ENCODE peak calls at places on chromosome 13, in ten cellular contexts. A is B cell, E is tibial nerve, I is A549, L is heart left ventricle, H is MCF 10A, M is WTC11, O is adrenal gland, P is HFFc6, W is GM12865. R is an unnamed sample.

GRCh38 chr13:98396071-98396710 is 180.7 kb downstream of the STK24 start:
- DNase-seq in A (no peak), E (no peak), I (no peak), L (no peak), H (no peak), M (no peak), O (no peak), P (no peak), W (no peak), R (no peak)

GRCh38 chr13:70814684-70815083 is 706.4 kb upstream of the KLHL1 start:
- DNase-seq in A (no peak), E (no peak), I (no peak), L (no peak), H (no peak), M (no peak), O (no peak), P (no peak), W (no peak), R (no peak)

GRCh38 chr13:91748416-91749089 is 350.1 kb downstream of the GPC5 start:
- DNase-seq in A (no peak), E (no peak), I (no peak), L (no peak), H (no peak), M (no peak), O (no peak), P (no peak), W (no peak), R (no peak)

GRCh38 chr13:35995136-35995535 is 136.0 kb downstream of the DCLK1 start:
- DNase-seq in A (no peak), E (no peak), I (no peak), L (no peak), H (peak; percentile 27), M (no peak), O (no peak), P (no peak), W (no peak), R (no peak)

GRCh38 chr13:97298816-97299215 is 76.7 kb downstream of the MBNL2 start:
- DNase-seq in A (no peak), E (no peak), I (no peak), L (no peak), H (no peak), M (no peak), O (no peak), P (no peak), W (no peak), R (no peak)

GRCh38 chr13:64688893-64689677 is 2541.1 kb downstream of the PCDH9 start:
- DNase-seq in A (no peak), E (no peak), I (no peak), L (no peak), H (no peak), M (no peak), O (no peak), P (peak; percentile 84), W (no peak), R (no peak)

GRCh38 chr13:83150616-83151307 is 731.5 kb downstream of the SLITRK1 start:
- DNase-seq in A (no peak), E (no peak), I (no peak), L (no peak), H (no peak), M (no peak), O (no peak), P (no peak), W (no peak), R (no peak)

GRCh38 chr13:100646030-100646673 is 28.4 kb downstream of the TMTC4 start:
- DNase-seq in A (no peak), E (no peak), I (peak; percentile 8), L (no peak), H (peak; percentile 24), M (peak; percentile 55), O (no peak), P (no peak), W (no peak), R (peak; percentile 6)

GRCh38 chr13:44755872-44756271 is 179.7 kb upstream of the TSC22D1 start:
- DNase-seq in A (no peak), E (no peak), I (no peak), L (no peak), H (peak; percentile 39), M (no peak), O (no peak), P (peak; percentile 49), W (no peak), R (no peak)

GRCh38 chr13:50080158-50080855 is 65.1 kb downstream of the KCNRG start:
- DNase-seq in A (peak; percentile 43), E (peak; percentile 38), I (no peak), L (peak; percentile 23), H (peak; percentile 58), M (no peak), O (peak; percentile 35), P (peak; percentile 22), W (peak; percentile 47), R (peak; percentile 39)

GRCh38 chr13:33230178-33230881 is 55.2 kb downstream of the STARD13 start:
- DNase-seq in A (no peak), E (no peak), I (no peak), L (no peak), H (peak; percentile 56), M (no peak), O (no peak), P (peak; percentile 69), W (no peak), R (no peak)

GRCh38 chr13:43087960-43088580 is 64.7 kb downstream of the DNAJC15 start:
- DNase-seq in A (peak; percentile 35), E (no peak), I (no peak), L (no peak), H (no peak), M (no peak), O (no peak), P (no peak), W (no peak), R (no peak)

DNA sequence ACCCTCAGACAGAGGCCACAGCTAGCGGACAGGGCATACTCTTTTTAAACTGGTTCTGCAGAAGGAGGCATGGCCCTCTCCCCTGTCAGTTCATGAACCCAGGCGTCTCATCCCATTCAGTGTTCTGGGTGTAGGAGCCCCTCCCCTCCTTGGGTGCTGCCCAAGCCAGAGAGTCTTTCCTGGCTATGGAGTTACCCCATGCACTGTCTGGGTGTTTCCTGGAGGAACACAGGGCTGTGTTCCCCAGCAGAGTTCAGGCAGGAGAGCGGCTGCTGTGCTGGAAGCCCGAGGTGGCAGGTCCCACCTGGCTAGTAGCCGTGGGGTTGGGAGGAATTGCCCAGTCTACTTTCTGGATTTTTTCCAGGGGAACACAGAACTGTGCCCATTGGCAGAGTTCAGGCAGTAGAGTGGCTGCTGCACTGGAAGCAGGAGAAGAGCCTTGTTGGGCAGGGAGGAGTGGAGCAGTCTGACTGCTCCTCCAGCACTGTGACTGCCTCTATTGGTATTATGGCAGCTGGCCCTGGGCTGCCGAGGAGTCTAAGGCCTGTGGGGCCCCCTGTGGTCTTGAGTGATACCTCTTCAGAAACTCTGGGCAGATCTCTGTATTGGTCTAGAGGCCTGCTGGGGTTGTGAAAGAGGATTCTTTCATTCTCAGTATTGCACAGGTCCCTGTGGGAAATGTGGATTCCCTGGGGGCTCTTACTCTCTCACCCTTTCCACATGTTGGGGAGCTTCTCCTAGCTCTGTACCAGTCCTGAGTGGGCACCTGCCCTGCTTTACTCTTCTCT is 168.3 kb downstream of the PCDH20 start:
- DNase-seq in A (no peak), E (no peak), I (no peak), L (no peak), H (no peak), M (peak; percentile 28), O (no peak), P (no peak), W (peak; percentile 86), R (no peak)
- TF ChIP-seq CTCF in A (no peak), E (no peak), I (no peak), L (no peak), H (no peak), M (no peak), O (no peak), P (no peak), W (peak; percentile 28), R (no peak)

GRCh38 chr13:26601669-26602068 is 44.2 kb downstream of the WASF3 start:
- DNase-seq in A (peak; percentile 5), E (no peak), I (no peak), L (no peak), H (peak; percentile 11), M (no peak), O (no peak), P (peak; percentile 76), W (peak; percentile 50), R (peak; percentile 31)
- TF ChIP-seq CTCF in A (no peak), E (no peak), I (no peak), L (no peak), H (no peak), M (no peak), O (no peak), P (peak; percentile 61), W (no peak), R (no peak)

GRCh38 chr13:112725346-112726017 is 35.6 kb downstream of the ATP11A start:
- DNase-seq in A (no peak), E (no peak), I (no peak), L (no peak), H (peak; percentile 39), M (no peak), O (peak; percentile 56), P (peak; percentile 31), W (peak; percentile 20), R (peak; percentile 51)

GRCh38 chr13:112724788-112725345 is 35.0 kb downstream of the ATP11A start:
- DNase-seq in A (no peak), E (no peak), I (no peak), L (no peak), H (peak; percentile 17), M (peak; percentile 8), O (no peak), P (no peak), W (no peak), R (peak; percentile 17)

GRCh38 chr13:112728375-112729126 is 38.7 kb downstream of the ATP11A start:
- DNase-seq in A (no peak), E (no peak), I (no peak), L (no peak), H (no peak), M (no peak), O (no peak), P (no peak), W (no peak), R (no peak)

GRCh38 chr13:112727581-112727980 is 37.7 kb downstream of the ATP11A start:
- DNase-seq in A (no peak), E (no peak), I (no peak), L (no peak), H (no peak), M (no peak), O (no peak), P (no peak), W (no peak), R (no peak)

GRCh38 chr13:112726018-112726767 is 36.4 kb downstream of the ATP11A start:
- DNase-seq in A (no peak), E (no peak), I (no peak), L (no peak), H (no peak), M (no peak), O (no peak), P (no peak), W (no peak), R (peak; percentile 27)
- TF ChIP-seq CTCF in A (no peak), E (no peak), I (no peak), L (no peak), H (no peak), M (no peak), O (no peak), P (no peak), W (no peak), R (no peak)

DNA sequence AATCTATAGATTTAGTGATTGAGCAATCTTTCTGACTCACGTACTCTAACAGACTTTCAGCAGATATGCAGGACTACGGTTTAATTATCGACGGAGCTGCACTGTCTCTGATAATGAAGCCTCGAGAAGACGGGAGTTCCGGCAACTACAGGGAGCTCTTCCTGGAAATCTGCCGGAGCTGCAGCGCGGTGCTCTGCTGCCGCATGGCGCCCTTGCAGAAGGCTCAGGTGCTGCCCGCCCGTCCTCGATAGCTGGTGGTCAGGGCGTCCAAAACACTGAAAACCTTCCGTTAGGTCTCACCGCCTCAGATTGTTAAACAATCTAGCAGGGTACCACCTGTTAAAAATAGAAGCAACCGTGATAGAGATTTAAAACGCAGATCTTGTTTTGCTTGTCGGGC is 113.2 kb upstream of the MCF2L start:
- DNase-seq in A (no peak), E (no peak), I (no peak), L (no peak), H (no peak), M (no peak), O (no peak), P (no peak), W (no peak), R (no peak)
- TF ChIP-seq CTCF in A (no peak), E (no peak), I (no peak), L (no peak), H (no peak), M (no peak), O (no peak), P (no peak), W (no peak), R (no peak)